ENCODE peak calls at places on chromosomes 12 and 14, in seven cellular contexts. N, T, R, B, I, X and O are unnamed samples.

GRCh38 chr14:101721951-101722661 is 39.4 kb upstream of the PPP2R5C start:
- DNase-seq in X (peak; percentile 52), T (peak; percentile 77), B (no peak), R (peak; percentile 54), N (peak; percentile 75), I (peak; percentile 53), O (no peak)

GRCh38 chr12:93970892-93971688 is 177.3 kb upstream of the PLXNC1 start:
- DNase-seq in N (peak; percentile 36), T (no peak), B (no peak), X (no peak), I (no peak), R (no peak), O (no peak)

GRCh38 chr12:21941522-21942376 is 523 bp upstream of the ABCC9 start:
- DNase-seq in N (peak; percentile 90), X (no peak), R (peak; percentile 43), T (no peak), I (peak; percentile 87), B (peak; percentile 26), O (no peak)

GRCh38 chr12:3604750-3605638 is 114.0 kb downstream of the PRMT8 start:
- DNase-seq in T (no peak), I (peak; percentile 68), N (no peak), R (peak; percentile 14), X (no peak), B (no peak), O (no peak)

GRCh38 chr14:96693986-96694385 is 103.2 kb upstream of the VRK1 start:
- DNase-seq in X (no peak), N (no peak), I (no peak), R (no peak), T (no peak), B (no peak), O (no peak)

GRCh38 chr12:100860611-100861010 is 66.0 kb downstream of the ANO4 start:
- DNase-seq in B (no peak), R (no peak), X (no peak), T (no peak), N (no peak), I (no peak), O (no peak)

GRCh38 chr14:75428230-75429104 is 645 bp downstream of the JDP2 start:
- DNase-seq in T (no peak), R (peak; percentile 38), X (peak; percentile 20), B (no peak), I (peak; percentile 79), N (peak; percentile 73), O (no peak)

GRCh38 chr14:104423715-104424405 is 155.7 kb upstream of the C14orf180 start:
- DNase-seq in B (no peak), I (no peak), N (no peak), X (no peak), R (no peak), T (no peak), O (no peak)

GRCh38 chr12:5383961-5384360 is 47.9 kb upstream of the NTF3 start:
- DNase-seq in X (no peak), I (no peak), B (no peak), T (no peak), N (no peak), R (peak; percentile 84), O (no peak)

GRCh38 chr14:50977863-50978520 is 33.7 kb upstream of the PYGL start:
- DNase-seq in B (no peak), N (no peak), T (no peak), I (no peak), X (peak; percentile 39), R (no peak), O (no peak)

GRCh38 chr14:60220084-60220483 is 28.9 kb upstream of the PPM1A start:
- DNase-seq in R (no peak), B (no peak), N (no peak), X (peak; percentile 86), T (no peak), I (no peak), O (no peak)

GRCh38 chr12:66036317-66036716 is 94.2 kb downstream of the LLPH start:
- DNase-seq in R (peak; percentile 94), X (no peak), N (peak; percentile 92), I (peak; percentile 58), B (peak; percentile 92), T (no peak), O (peak; percentile 85)

GRCh38 chr12:106774808-106775524 is 484 bp downstream of the RIC8B start:
- DNase-seq in X (peak; percentile 27), R (no peak), I (no peak), T (no peak), B (no peak), N (no peak), O (no peak)

GRCh38 chr12:67758119-67758873 is 109.8 kb downstream of the DYRK2 start:
- DNase-seq in T (no peak), I (no peak), R (no peak), X (peak; percentile 82), B (no peak), N (no peak), O (no peak)

GRCh38 chr12:102172436-102172835 is 25.2 kb downstream of the PMCH start:
- DNase-seq in T (no peak), N (peak; percentile 78), B (peak; percentile 64), X (no peak), R (peak; percentile 79), I (no peak), O (peak; percentile 40)

GRCh38 chr12:132517740-132518100 is 27.8 kb downstream of the FBRSL1 start:
- DNase-seq in R (no peak), N (no peak), I (no peak), T (no peak), B (no peak), X (no peak), O (no peak)

GRCh38 chr12:98355322-98355721 is 160.1 kb upstream of the TMPO start:
- DNase-seq in B (peak; percentile 54), N (peak; percentile 38), I (no peak), R (peak; percentile 27), X (no peak), T (no peak), O (peak; percentile 19)

GRCh38 chr14:92352158-92352985 is 29.4 kb downstream of the SLC24A4 start:
- DNase-seq in T (no peak), X (peak; percentile 71), R (peak; percentile 18), N (peak; percentile 35), I (no peak), B (no peak), O (no peak)

DNA sequence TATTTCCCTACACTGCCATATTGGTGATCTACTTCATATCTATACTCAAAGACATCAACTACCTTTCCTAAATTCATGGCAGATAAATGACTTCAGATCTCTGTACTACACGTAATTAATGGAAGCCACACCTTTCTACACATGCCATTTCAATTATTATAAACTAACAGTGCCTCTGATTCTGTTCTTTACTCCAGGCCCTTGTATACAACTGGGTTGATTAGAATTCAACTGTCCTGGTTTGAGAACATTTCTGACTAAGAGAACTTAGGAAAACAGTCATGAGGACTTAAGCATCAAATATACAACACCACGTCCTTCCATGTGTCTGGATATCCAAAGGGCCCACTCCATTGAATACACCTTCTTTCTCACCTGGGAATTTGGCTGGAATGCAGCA is 1.8 kb downstream of the ACIN1 start:
- DNase-seq in X (no peak), R (no peak), B (no peak), N (no peak), I (no peak), T (no peak), O (no peak)
- H3K4me3 ChIP-seq in X (peak overlapping the region; percentile 78), R (peak overlapping the region; percentile 97), B (no peak overlapping the region), N (peak overlapping the region; percentile 98), I (peak overlapping the region; percentile 97), T (no peak overlapping the region), O (no peak overlapping the region)

GRCh38 chr12:86193931-86194330 is 62.3 kb downstream of the MGAT4C start:
- DNase-seq in T (no peak), N (no peak), I (no peak), R (no peak), B (peak; percentile 66), X (no peak), O (no peak)
- H3K4me3 ChIP-seq in T (no peak overlapping the region), N (no peak overlapping the region), I (no peak overlapping the region), R (no peak overlapping the region), B (no peak overlapping the region), X (no peak overlapping the region), O (no peak overlapping the region)

DNA sequence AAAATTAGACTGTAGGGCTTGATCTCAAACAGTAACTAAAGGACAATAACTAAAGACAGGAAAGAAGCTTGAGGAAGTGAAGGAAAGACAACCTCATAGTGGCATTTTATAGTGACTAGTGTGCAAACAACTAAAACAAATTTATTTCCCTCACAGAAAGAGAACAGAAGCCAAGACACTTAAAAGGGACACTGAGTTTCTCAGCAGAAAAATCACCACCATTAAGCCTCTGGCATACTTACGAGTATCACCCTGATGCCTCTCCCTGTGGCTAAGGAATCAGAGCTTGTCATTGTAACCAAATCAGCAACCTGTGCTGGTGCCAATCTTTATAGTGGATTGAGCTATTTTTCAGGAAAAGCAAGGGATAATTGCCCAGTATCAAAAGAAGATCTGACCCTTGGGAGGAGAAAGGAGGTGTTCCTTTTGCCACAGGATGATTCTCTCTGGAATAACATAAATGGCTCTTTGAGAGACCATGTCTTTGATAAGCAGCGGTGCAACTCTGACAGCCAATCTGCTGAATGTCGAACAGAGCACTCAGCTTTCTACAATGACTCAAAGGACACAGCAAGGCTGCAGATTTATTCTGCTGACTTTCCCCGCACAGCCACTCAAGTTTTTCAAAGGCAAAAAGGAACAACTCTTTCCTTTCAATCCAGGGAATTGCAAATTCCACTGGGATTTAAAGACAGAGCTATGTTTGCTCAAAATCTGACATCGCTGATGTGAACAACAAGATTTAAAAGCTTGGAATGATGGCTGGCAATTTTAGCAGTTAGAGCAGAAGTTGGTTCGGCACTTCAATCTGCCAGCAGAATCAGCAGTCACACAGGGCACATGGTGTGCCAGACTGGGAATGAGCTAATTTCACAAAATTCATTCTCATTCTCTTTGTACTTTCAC is 34.6 kb downstream of the ATF7 start:
- DNase-seq in T (no peak), B (no peak), X (no peak), N (peak; percentile 56), R (no peak), I (no peak), O (no peak)
- H3K4me3 ChIP-seq in T (no peak overlapping the region), B (no peak overlapping the region), X (no peak overlapping the region), N (peak overlapping the region; percentile 43), R (no peak overlapping the region), I (no peak overlapping the region), O (no peak overlapping the region)

GRCh38 chr12:12901158-12901791 is 9.9 kb downstream of the GPRC5A start:
- DNase-seq in R (peak; percentile 91), I (no peak), N (peak; percentile 98), T (no peak), X (no peak), B (peak; percentile 94), O (peak; percentile 89)
- H3K4me3 ChIP-seq in R (peak overlapping the region; percentile 42), I (no peak overlapping the region), N (peak overlapping the region; percentile 51), T (no peak overlapping the region), X (no peak overlapping the region), B (no peak overlapping the region), O (no peak overlapping the region)

DNA sequence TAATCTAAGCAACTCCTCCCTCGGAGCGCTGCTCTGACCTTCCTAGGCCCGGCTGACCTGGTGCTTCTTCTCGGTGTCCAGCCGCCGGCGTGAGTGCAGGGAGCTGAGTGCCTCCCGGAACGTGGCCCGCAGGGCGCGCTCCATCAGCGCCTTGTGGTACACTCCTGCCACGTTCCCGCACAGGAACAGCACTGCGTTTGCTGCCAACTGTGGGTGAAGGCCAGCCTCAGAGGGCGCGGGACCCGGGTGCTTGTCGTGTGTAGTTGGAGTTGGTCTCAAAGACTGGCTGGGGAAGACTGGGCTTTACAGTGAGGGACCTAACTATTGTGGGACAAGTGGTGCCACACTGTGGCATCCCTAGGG is 3.2 kb downstream of the ADCY4 start:
- DNase-seq in B (no peak), X (no peak), R (no peak), T (no peak), I (no peak), N (no peak), O (no peak)
- H3K4me3 ChIP-seq in B (no peak overlapping the region), X (no peak overlapping the region), R (no peak overlapping the region), T (no peak overlapping the region), I (no peak overlapping the region), N (no peak overlapping the region), O (no peak overlapping the region)